ENCODE peak calls at places on chromosome 11, in six cellular contexts. L is CD8-positive, alpha-beta memory T cell; I is mucosa of descending colon; Z is GM12865; S is mesendoderm; Y is retinal pigment epithelial cell. N is an unnamed sample.

GRCh38 chr11:4459470-4459869 is 10.4 kb downstream of the OR52K2 start:
- DNase-seq in Y (no peak), L (no peak), Z (peak; percentile 7), S (peak; percentile 44), I (peak; percentile 16), N (no peak)

GRCh38 chr11:111299111-111300026 is 1.0 kb downstream of the POU2AF3 start:
- DNase-seq in L (no peak), Y (no peak), I (peak; percentile 80), S (peak; percentile 59), Z (peak; percentile 35), N (no peak)

GRCh38 chr11:7485854-7486425 is 634 bp downstream of the OLFML1 start:
- DNase-seq in I (no peak), Y (no peak), Z (no peak), L (no peak), S (no peak), N (no peak)

GRCh38 chr11:134244593-134244992 is 8.6 kb downstream of the THYN1 start:
- DNase-seq in I (no peak), Y (no peak), S (peak; percentile 53), Z (peak; percentile 65), L (no peak), N (peak; percentile 45)

GRCh38 chr11:118176400-118177134 is at the start of gene SCN2B:
- DNase-seq in L (no peak), Z (no peak), I (no peak), Y (peak; percentile 5), S (peak; percentile 53), N (peak; percentile 49)

GRCh38 chr11:25702417-25702816 is 629.5 kb upstream of the ANO3 start:
- DNase-seq in Y (no peak), S (no peak), L (no peak), Z (no peak), I (no peak), N (no peak)

GRCh38 chr11:134481135-134481534 is 69.1 kb upstream of the B3GAT1 start:
- DNase-seq in Y (no peak), I (no peak), Z (no peak), L (no peak), S (no peak), N (no peak)

GRCh38 chr11:118153516-118153915 is 893 bp upstream of the SCN4B start:
- DNase-seq in S (no peak), I (no peak), Z (no peak), Y (no peak), L (no peak), N (no peak)

GRCh38 chr11:121473064-121473777 is 20.5 kb upstream of the SORL1-AS1 start:
- DNase-seq in I (no peak), Z (no peak), L (no peak), S (no peak), Y (no peak), N (no peak)

GRCh38 chr11:118147502-118147901 is 5.1 kb downstream of the SCN4B start:
- DNase-seq in Z (no peak), L (no peak), Y (no peak), S (peak; percentile 82), I (no peak), N (no peak)

GRCh38 chr11:77108436-77108835 is 5.8 kb downstream of the OMP start:
- DNase-seq in I (peak; percentile 71), L (no peak), Z (no peak), Y (no peak), S (no peak), N (no peak)

GRCh38 chr11:36013950-36014349 is 70.1 kb downstream of the LDLRAD3 start:
- DNase-seq in S (no peak), Z (no peak), Y (no peak), L (no peak), I (no peak), N (no peak)

GRCh38 chr11:29018631-29019030 is 910.4 kb downstream of the METTL15 start:
- DNase-seq in Y (peak; percentile 58), Z (no peak), S (peak; percentile 56), L (no peak), I (no peak), N (no peak)

GRCh38 chr11:41320233-41320993 is 139.0 kb downstream of the LRRC4C start:
- DNase-seq in Y (no peak), Z (peak; percentile 9), L (no peak), S (no peak), I (no peak), N (no peak)

GRCh38 chr11:128054323-128054910 is 532.9 kb downstream of the ETS1 start:
- DNase-seq in Y (no peak), Z (no peak), I (no peak), S (no peak), L (no peak), N (no peak)

GRCh38 chr11:83044958-83045712 is 26.6 kb downstream of the RAB30 start:
- DNase-seq in Z (no peak), I (no peak), S (no peak), Y (no peak), L (peak; percentile 58), N (no peak)

GRCh38 chr11:121367434-121367833 is 74.9 kb downstream of the SC5D start:
- DNase-seq in S (no peak), L (no peak), Y (no peak), Z (peak; percentile 95), I (peak; percentile 12), N (peak; percentile 36)

GRCh38 chr11:133409799-133410198 is 122.5 kb downstream of the OPCML start:
- DNase-seq in L (no peak), S (no peak), Z (peak; percentile 40), Y (no peak), I (no peak), N (no peak)

GRCh38 chr11:46736146-46736545 is 17.1 kb downstream of the F2 start:
- DNase-seq in S (no peak), I (no peak), L (no peak), Z (no peak), Y (no peak), N (no peak)

GRCh38 chr11:34825315-34825669 is 90.9 kb downstream of the APIP start:
- DNase-seq in I (no peak), Y (no peak), Z (no peak), S (no peak), L (no peak), N (no peak)

GRCh38 chr11:17718015-17718414 is 1.4 kb upstream of the MYOD1 start:
- DNase-seq in S (no peak), Y (no peak), Z (no peak), L (peak; percentile 12), I (no peak), N (no peak)

GRCh38 chr11:46461461-46461927 is 69.9 kb upstream of the CHRM4 start:
- DNase-seq in I (no peak), L (no peak), S (no peak), Z (no peak), Y (peak; percentile 19), N (no peak)

GRCh38 chr11:19679952-19680823 is 32.4 kb upstream of the NAV2 start:
- DNase-seq in I (peak; percentile 59), L (no peak), Y (peak; percentile 97), Z (no peak), S (peak; percentile 84), N (no peak)

GRCh38 chr11:120235024-120235628 is 4.8 kb upstream of the POU2F3 start:
- DNase-seq in S (peak; percentile 91), Z (peak; percentile 84), Y (no peak), I (peak; percentile 84), L (peak; percentile 56), N (peak; percentile 55)

GRCh38 chr11:17298302-17298701 is 21.8 kb downstream of the NUCB2 start:
- DNase-seq in L (no peak), I (no peak), Y (no peak), S (no peak), Z (peak; percentile 82), N (no peak)

GRCh38 chr11:134063991-134064747 is 4.7 kb upstream of the JAM3 start:
- DNase-seq in Y (no peak), S (no peak), L (no peak), Z (no peak), I (no peak), N (no peak)

GRCh38 chr11:10459029-10459970 is 4.2 kb downstream of the AMPD3 start:
- DNase-seq in Y (no peak), L (peak; percentile 75), I (peak; percentile 18), S (peak; percentile 16), Z (peak; percentile 89), N (peak; percentile 95)
- H3K4me3 ChIP-seq in Y (no peak overlapping the region), L (peak overlapping the region; percentile 28), I (no peak overlapping the region), S (no peak overlapping the region), Z (peak overlapping the region; percentile 78), N (peak overlapping the region; percentile 48)

GRCh38 chr11:61973603-61974162 is 6.2 kb upstream of the FTH1 start:
- DNase-seq in Y (no peak), L (no peak), I (no peak), S (no peak), Z (no peak), N (no peak)
- H3K4me3 ChIP-seq in Y (no peak overlapping the region), L (no peak overlapping the region), I (no peak overlapping the region), S (no peak overlapping the region), Z (no peak overlapping the region), N (no peak overlapping the region)

DNA sequence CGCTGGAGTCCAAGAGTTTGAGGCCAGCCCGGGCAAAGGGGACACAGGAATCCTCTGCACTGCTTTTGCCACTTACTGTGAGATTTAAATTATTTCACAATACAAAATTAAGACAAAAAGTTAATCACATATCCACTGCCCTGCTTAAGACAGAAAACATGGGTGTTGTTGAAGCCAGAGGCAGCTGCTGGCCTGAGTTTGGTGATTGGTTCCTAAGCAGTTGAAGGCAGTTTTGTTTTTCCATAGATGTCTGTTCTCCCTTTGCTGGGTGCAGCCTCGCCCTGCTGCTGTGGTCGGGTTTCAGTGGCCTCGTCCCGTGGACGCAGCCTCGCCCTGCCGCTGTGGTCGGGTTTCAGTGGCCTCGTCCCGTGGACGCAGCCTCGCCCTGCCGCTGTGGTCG is 70.2 kb upstream of the PPP6R3 start:
- DNase-seq in Y (no peak), S (no peak), L (no peak), Z (no peak), I (no peak), N (no peak)
- H3K4me3 ChIP-seq in Y (no peak overlapping the region), S (no peak overlapping the region), L (no peak overlapping the region), Z (no peak overlapping the region), I (no peak overlapping the region), N (no peak overlapping the region)

DNA sequence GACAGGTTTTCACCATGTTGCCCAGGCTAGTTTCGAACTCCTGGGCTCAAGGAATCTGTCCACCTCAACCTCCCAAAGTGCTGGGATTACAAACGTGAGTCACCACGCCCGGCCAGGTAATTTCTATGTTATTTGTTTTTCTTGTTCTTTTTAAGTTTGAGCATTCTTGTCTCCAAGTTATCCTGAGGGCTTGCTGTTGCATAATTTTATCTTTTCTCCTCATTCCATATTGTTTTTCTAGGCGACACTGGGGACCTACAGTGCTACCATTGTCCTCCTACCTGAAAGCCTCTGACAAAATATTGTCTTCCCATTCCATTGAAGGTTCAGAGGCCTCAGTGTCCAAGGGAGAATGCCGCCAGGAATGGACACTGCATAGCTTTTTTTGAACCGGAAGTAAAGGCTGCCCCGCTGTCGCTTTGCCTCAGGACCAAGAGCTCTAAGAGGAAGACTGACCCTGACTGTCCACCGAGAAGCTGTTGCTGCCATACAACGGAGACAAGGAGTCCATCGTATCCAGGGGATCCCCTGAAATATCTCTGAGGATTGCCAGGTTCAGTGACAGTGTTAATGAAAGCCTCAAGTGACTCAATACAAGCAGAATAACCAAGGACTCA is 9.7 kb downstream of the AP5B1 start:
- DNase-seq in I (no peak), Z (no peak), L (no peak), S (no peak), Y (no peak), N (no peak)
- H3K4me3 ChIP-seq in I (no peak overlapping the region), Z (no peak overlapping the region), L (no peak overlapping the region), S (no peak overlapping the region), Y (no peak overlapping the region), N (no peak overlapping the region)

GRCh38 chr11:107563702-107564101 is 1.8 kb downstream of the ALKBH8 start:
- DNase-seq in Z (peak; percentile 64), S (peak; percentile 41), Y (no peak), L (peak; percentile 52), I (peak; percentile 47), N (peak; percentile 44)
- H3K4me3 ChIP-seq in Z (no peak overlapping the region), S (no peak overlapping the region), Y (no peak overlapping the region), L (no peak overlapping the region), I (no peak overlapping the region), N (no peak overlapping the region)

N was measured in Jurkat, Clone E6-1.